ENCODE peak calls at places on chromosomes 5 and 9, in eight cellular contexts. U, J, Q, I, Z, X, M and F are unnamed samples.

GRCh38 chr5:32859211-32859641 is 148.1 kb downstream of the NPR3 start:
- DNase-seq in Q (peak; percentile 60), M (no peak), I (no peak), U (no peak), X (no peak), J (no peak), Z (no peak), F (no peak)

GRCh38 chr5:42949348-42950090 is 90.6 kb downstream of the ANXA2R start:
- DNase-seq in U (peak; percentile 93), Z (peak; percentile 91), I (peak; percentile 64), J (no peak), Q (no peak), X (peak; percentile 87), M (no peak), F (no peak)

GRCh38 chr5:396715-397032 is 46.3 kb upstream of the EXOC3 start:
- DNase-seq in X (no peak), Q (no peak), U (no peak), Z (peak; percentile 72), I (no peak), J (no peak), M (no peak), F (no peak)

GRCh38 chr9:126440938-126441337 is 114.3 kb downstream of the MVB12B start:
- DNase-seq in J (no peak), U (no peak), Z (peak; percentile 81), I (no peak), M (no peak), X (no peak), Q (no peak), F (no peak)

GRCh38 chr5:10387690-10388089 is 34.2 kb downstream of the MARCHF6 start:
- DNase-seq in X (no peak), U (no peak), M (no peak), J (no peak), Z (no peak), Q (peak; percentile 29), I (no peak), F (no peak)

GRCh38 chr5:137146402-137146889 is 352.7 kb downstream of the SPOCK1 start:
- DNase-seq in I (peak; percentile 29), X (no peak), J (no peak), M (no peak), U (peak; percentile 66), Z (peak; percentile 88), Q (peak; percentile 99), F (no peak)

GRCh38 chr5:127521138-127521770 is 3.8 kb downstream of the PRRC1 start:
- DNase-seq in I (no peak), M (no peak), Z (no peak), Q (no peak), X (no peak), J (no peak), U (no peak), F (no peak)

GRCh38 chr9:114561771-114562170 is 25.8 kb upstream of the ATP6V1G1 start:
- DNase-seq in M (no peak), Z (no peak), Q (no peak), I (no peak), U (no peak), X (no peak), J (no peak), F (no peak)

GRCh38 chr5:172007153-172007794 is 836 bp upstream of the FBXW11 start:
- DNase-seq in Z (no peak), X (no peak), Q (no peak), I (no peak), J (no peak), U (no peak), M (no peak), F (no peak)

GRCh38 chr9:32348289-32348688 is 36.2 kb upstream of the ACO1 start:
- DNase-seq in I (no peak), U (no peak), Z (no peak), X (no peak), J (no peak), Q (peak; percentile 41), M (no peak), F (no peak)

GRCh38 chr9:32345243-32345642 is 39.2 kb upstream of the ACO1 start:
- DNase-seq in I (no peak), J (peak; percentile 62), M (peak; percentile 61), X (no peak), U (no peak), Q (no peak), Z (no peak), F (no peak)

GRCh38 chr9:32351845-32352244 is 32.6 kb upstream of the ACO1 start:
- DNase-seq in X (no peak), I (no peak), M (peak; percentile 60), J (peak; percentile 27), U (peak; percentile 24), Z (no peak), Q (no peak), F (no peak)

GRCh38 chr9:32350682-32351081 is 33.8 kb upstream of the ACO1 start:
- DNase-seq in Q (peak; percentile 14), I (no peak), J (no peak), X (peak; percentile 5), Z (no peak), U (peak; percentile 42), M (no peak), F (no peak)
- TF ChIP-seq CTCF in Q (peak; percentile 43), I (peak; percentile 12), J (no peak), X (peak; percentile 30), Z (no peak), U (peak; percentile 56), M (no peak), F (peak; percentile 47)

GRCh38 chr5:28779161-28779754 is 1740.9 kb upstream of the CDH9 start:
- DNase-seq in Z (no peak), Q (peak; percentile 1), J (no peak), U (peak; percentile 31), X (no peak), I (no peak), M (no peak), F (no peak)
- TF ChIP-seq CTCF in Z (no peak), Q (peak; percentile 23), J (no peak), U (peak; percentile 28), X (no peak), I (no peak), M (no peak), F (no peak)

GRCh38 chr5:178522361-178522760 is 67.8 kb downstream of the COL23A1 start:
- DNase-seq in X (no peak), U (no peak), J (no peak), Z (peak; percentile 75), Q (no peak), I (no peak), M (no peak), F (no peak)
- TF ChIP-seq CTCF in X (no peak), U (no peak), J (no peak), Z (no peak), Q (no peak), I (no peak), M (no peak), F (no peak)

DNA sequence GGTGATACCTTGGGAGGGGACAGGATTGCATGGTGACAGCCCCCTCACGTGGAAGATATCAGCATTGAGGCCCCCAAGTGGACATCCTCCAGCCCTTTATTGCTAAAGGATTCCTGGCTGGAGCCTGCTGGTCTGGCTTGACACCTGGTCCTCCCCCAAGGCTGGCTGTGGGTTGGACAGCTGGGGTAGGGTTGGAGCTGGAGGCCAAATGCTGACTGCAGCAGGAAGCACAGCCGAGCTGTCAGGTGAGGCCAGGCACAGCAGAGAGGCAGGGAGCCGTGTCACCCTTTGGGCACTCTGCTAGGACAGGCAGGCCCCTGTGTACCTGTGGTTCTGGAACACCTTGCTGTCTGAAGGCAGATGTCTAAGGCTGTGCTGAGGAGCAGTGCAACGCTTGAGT is 2.2 kb downstream of the CACFD1 start:
- DNase-seq in J (no peak), U (no peak), Q (no peak), I (no peak), Z (no peak), M (peak; percentile 10), X (no peak), F (no peak)
- TF ChIP-seq CTCF in J (no peak), U (no peak), Q (no peak), I (no peak), Z (no peak), M (no peak), X (no peak), F (no peak)

DNA sequence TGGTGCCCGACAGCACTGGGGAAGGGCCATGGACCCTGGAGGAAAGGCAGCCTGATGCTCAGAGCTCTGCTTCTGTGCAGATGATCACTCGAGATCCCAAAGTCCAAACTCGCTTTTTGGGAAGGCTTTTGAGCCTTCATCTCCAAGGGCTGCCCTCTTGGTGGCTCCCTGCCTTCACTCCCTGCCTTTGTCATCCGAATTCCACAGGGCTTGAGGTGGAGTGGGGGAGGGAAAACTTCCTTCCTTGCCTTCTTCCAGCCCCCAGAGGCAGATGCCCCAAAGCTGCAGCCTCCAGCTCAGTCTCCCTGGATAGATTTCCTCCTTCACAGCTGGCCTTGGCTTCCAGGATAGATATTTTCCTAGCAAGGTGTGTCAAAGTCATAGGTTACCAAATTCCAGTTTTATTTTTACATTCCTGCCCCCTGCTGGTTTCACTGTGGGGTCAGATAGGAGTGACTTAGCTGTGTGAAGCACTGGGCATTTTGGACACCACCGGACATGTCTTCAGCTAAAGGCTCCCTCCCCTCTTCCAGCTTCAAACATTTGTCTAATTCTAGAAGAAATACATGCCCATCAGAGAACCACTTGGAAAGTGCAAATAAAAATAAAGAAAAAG is 268.2 kb downstream of the HSPA4 start:
- DNase-seq in I (no peak), M (no peak), Q (no peak), Z (no peak), X (no peak), J (no peak), U (peak; percentile 19), F (no peak)
- TF ChIP-seq CTCF in I (no peak), M (no peak), Q (peak; percentile 49), Z (no peak), X (no peak), J (no peak), U (peak; percentile 29), F (no peak)

GRCh38 chr9:124263158-124263557 is 5.4 kb downstream of the NEK6 start:
- DNase-seq in Z (no peak), X (no peak), J (no peak), M (no peak), Q (no peak), I (no peak), U (no peak), F (no peak)

GRCh38 chr9:124262596-124263045 is 4.9 kb downstream of the NEK6 start:
- DNase-seq in Q (no peak), J (peak; percentile 31), X (no peak), U (no peak), M (no peak), Z (no peak), I (no peak), F (no peak)

GRCh38 chr9:124263800-124264426 is 6.2 kb downstream of the NEK6 start:
- DNase-seq in X (no peak), J (no peak), U (no peak), M (no peak), Q (no peak), I (no peak), Z (no peak), F (no peak)

GRCh38 chr9:124260769-124261603 is 3.2 kb downstream of the NEK6 start:
- DNase-seq in Z (no peak), I (no peak), J (no peak), Q (peak; percentile 54), M (no peak), U (peak; percentile 73), X (peak; percentile 40), F (no peak)

GRCh38 chr9:124261787-124262595 is 4.2 kb downstream of the NEK6 start:
- DNase-seq in U (no peak), M (no peak), I (no peak), Q (no peak), J (no peak), X (no peak), Z (no peak), F (no peak)
- TF ChIP-seq CTCF in U (no peak), M (no peak), I (no peak), Q (no peak), J (no peak), X (no peak), Z (no peak), F (no peak)